ENCODE peak calls at places on chromosomes 13 and 19, in five cellular contexts. R, C, N, D and O are unnamed samples. For H3K4me1, the result is how much of the 10 kb centered on the place peaks cover.

GRCh38 chr13:45521292-45521691 is 56.6 kb downstream of the COG3 start:
- DNase-seq in D (no peak), C (peak), N (peak), R (no peak), O (peak)

GRCh38 chr13:36031490-36031889 is 99.7 kb downstream of the DCLK1 start:
- DNase-seq in D (no peak), C (no peak), N (no peak), R (no peak), O (no peak)

GRCh38 chr13:50153401-50153800 is 138.2 kb downstream of the KCNRG start:
- DNase-seq in R (no peak), C (no peak), N (no peak), D (no peak), O (no peak)

GRCh38 chr13:104954210-104954609 is 1581.3 kb downstream of the EFNB2 start:
- DNase-seq in D (no peak), N (no peak), C (no peak), R (no peak), O (no peak)

GRCh38 chr19:20078696-20079095 is 896 bp downstream of the ZNF90 start:
- DNase-seq in R (no peak), D (peak), N (peak), C (peak), O (peak)

GRCh38 chr13:63198076-63198475 is 1782.4 kb upstream of the PCDH20 start:
- DNase-seq in C (no peak), R (no peak), D (peak), N (no peak), O (no peak)

GRCh38 chr13:110018009-110018408 is 231.6 kb upstream of the IRS2 start:
- DNase-seq in R (no peak), D (no peak), N (no peak), C (no peak), O (no peak)

GRCh38 chr13:94901070-94901469 is 188.7 kb upstream of the SOX21 start:
- DNase-seq in R (no peak), N (no peak), D (no peak), C (no peak), O (no peak)

GRCh38 chr19:294819-295686 is 3.9 kb upstream of the PLPP2 start:
- DNase-seq in R (peak), C (no peak), D (no peak), N (no peak), O (peak)

GRCh38 chr13:42735011-42735410 is 46.4 kb upstream of the FAM216B start:
- DNase-seq in N (no peak), R (no peak), D (no peak), C (no peak), O (no peak)

GRCh38 chr19:29811125-29812079 is at the start of gene CCNE1:
- DNase-seq in N (peak), D (peak), R (peak), C (peak), O (peak)

GRCh38 chr13:63279136-63279535 is 1863.5 kb upstream of the PCDH20 start:
- DNase-seq in N (no peak), C (no peak), D (no peak), R (no peak), O (no peak)

GRCh38 chr13:24693862-24694471 is 13.8 kb downstream of the ATP12A start:
- DNase-seq in C (peak), R (peak), D (no peak), N (no peak), O (no peak)

GRCh38 chr19:38035515-38036495 is 128.8 kb downstream of the SIPA1L3 start:
- DNase-seq in R (no peak), C (no peak), N (no peak), D (no peak), O (peak)

GRCh38 chr19:51372649-51373504 is at the start of gene NKG7:
- DNase-seq in D (no peak), C (no peak), R (no peak), N (no peak), O (peak)

GRCh38 chr19:44649578-44650145 is 6.0 kb downstream of the PVR start:
- DNase-seq in N (no peak), R (no peak), C (no peak), D (no peak), O (no peak)

GRCh38 chr19:1237027-1237659 is 662 bp downstream of the CBARP start:
- DNase-seq in R (no peak), N (no peak), D (peak), C (no peak), O (peak)

GRCh38 chr13:100547805-100548204 is 40.8 kb downstream of the GGACT start:
- DNase-seq in R (no peak), C (no peak), N (no peak), D (no peak), O (no peak)

GRCh38 chr19:30089086-30089665 is 147.1 kb downstream of the URI1 start:
- DNase-seq in D (no peak), R (no peak), N (no peak), C (no peak), O (peak)

GRCh38 chr19:44904426-44904994 is 1.1 kb upstream of the APOE start:
- DNase-seq in D (no peak), R (peak), N (no peak), C (no peak), O (no peak)

GRCh38 chr13:76667551-76667950 is 218.7 kb downstream of the KCTD12 start:
- DNase-seq in C (peak), N (no peak), R (peak), D (no peak), O (no peak)

GRCh38 chr19:52227980-52228379 is 38.1 kb downstream of the PPP2R1A start:
- DNase-seq in D (no peak), N (no peak), R (no peak), C (no peak), O (no peak)

DNA sequence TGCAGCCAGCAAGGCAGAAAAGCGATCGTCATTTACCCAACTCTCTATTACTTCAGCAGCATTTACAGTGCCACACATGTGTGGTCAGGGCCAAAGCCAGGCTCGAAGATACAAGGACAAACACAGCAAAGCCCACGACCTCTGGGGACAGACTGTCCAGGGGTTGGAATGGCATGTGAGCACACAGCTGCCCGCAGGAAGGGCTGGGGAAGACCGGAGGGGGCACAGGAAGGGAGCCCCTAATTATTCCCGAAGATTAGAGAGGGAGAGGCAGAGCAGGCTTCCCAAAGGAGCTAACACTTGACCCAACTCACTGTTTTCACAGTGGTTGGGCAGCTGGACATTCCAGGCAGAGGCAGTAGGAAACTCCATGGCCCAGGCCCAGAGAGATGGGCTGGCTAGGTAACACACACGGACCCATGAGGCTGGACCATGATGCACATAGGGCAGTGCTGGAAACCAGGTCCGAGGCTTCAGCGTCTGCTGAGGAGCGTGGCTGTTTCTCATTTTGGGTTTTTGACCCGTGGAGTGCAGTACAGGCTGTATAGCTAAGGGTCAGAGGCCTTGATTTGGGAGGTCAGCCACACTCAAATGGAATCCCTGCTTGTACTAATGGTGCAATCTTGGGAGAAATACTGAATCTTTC is 179.8 kb downstream of the FOXO1 start:
- DNase-seq in R (no peak), N (no peak), C (no peak), D (no peak), O (no peak)
- H3K4me1 ChIP-seq in R (under half), N (under half), C (under half), D (under half), O (under half)

GRCh38 chr19:11268783-11269267 is 6.5 kb upstream of the DOCK6 start:
- DNase-seq in D (no peak), R (peak), C (peak), N (peak), O (peak)
- H3K27ac ChIP-seq in D (peak), R (peak), C (peak), N (no peak), O (no peak)

DNA sequence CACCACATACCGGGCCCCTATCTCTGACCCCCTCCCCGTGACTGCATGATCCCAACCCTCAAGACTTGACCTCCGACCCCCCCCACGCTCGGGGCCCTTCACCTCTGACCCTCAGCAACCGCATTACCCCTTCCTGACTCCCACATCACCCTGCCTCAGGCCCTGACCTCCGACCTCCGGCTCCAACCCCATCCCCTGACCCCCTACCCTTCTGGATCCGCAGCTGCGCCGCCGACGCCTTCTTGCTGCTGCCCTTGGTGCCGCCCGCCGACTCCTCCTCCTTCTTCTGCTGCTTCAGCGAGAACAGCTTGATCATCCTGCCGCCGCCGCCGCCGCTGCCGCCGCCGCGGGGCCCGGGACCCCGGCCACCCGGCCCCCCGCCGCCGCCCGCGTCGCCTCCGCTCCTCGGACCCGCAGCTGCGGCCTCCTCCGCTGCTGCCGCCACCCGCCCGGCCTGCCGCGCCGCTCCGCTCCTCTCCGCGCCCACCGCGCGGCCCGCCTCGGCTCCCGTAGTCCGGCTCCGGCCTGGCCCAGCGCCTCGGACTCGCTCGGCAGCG is at the start of gene UBE2M:
- DNase-seq in N (peak), R (peak), C (peak), D (peak), O (peak)
- H3K4me1 ChIP-seq in N (half or more), R (under half), C (half or more), D (half or more), O (under half)

DNA sequence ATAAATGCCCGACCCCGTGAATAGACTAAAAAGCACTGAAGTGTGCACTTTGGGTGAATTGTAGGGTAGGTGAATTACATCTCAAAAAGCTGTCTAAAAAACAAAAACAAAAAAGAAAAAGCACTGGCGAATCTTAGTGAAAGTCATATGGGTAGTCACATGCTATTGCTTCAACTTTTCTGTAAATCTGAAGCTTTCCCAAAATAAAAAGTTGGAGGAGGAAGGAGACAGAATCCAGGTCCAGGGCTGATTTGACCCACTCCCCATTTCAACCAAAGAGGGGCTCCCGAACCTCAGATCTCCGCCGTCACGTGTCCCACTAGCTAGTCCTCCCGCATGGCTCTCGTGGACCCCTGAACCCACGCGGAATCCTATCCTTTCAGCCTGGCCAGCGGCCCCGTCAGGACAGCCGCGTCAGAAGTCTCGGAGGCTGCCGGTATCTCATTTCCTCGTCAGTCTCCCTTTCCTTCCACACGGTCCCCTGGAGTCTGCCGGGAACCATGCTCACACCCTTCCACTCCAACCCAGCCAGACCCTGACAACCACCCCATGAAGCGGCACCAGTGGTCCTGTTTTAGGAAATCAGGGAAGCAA is 6.1 kb downstream of the PPP1R12C start:
- DNase-seq in N (no peak), D (no peak), R (no peak), C (no peak), O (no peak)
- H3K27ac ChIP-seq in N (peak), D (no peak), R (no peak), C (peak), O (peak)

DNA sequence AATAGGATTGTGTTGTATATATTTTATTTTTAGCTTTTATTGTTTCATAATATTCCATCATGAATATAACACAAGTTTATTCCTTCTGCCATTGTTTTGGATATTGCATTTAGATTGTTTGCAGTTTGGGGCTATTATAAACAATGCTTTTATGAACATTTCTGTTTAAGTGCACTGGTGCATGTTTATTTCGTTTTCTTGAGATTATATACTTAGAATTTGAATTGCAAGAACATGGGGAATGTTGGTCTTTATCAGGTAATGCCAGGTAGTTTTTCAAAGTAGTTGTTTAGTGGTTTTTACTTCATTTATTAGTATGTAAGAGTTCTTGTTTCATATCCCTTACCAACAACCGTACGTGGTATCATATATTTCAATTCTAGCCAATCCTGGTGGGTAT is 4.3 kb downstream of the LSM14A start:
- DNase-seq in N (no peak), R (no peak), D (no peak), C (no peak), O (no peak)
- H3K4me1 ChIP-seq in N (half or more), R (half or more), D (half or more), C (half or more), O (under half)

GRCh38 chr19:40300668-40301067 is 15.5 kb upstream of the AKT2 start:
- DNase-seq in N (no peak), D (no peak), C (no peak), R (no peak), O (no peak)

GRCh38 chr19:40305403-40305802 is 20.3 kb upstream of the AKT2 start:
- DNase-seq in N (peak), D (peak), C (peak), R (peak), O (peak)

GRCh38 chr19:40302224-40303011 is 17.3 kb upstream of the AKT2 start:
- DNase-seq in N (no peak), R (no peak), D (no peak), C (no peak), O (no peak)

GRCh38 chr19:40303765-40304164 is 18.6 kb upstream of the AKT2 start:
- DNase-seq in D (no peak), R (no peak), C (no peak), N (no peak), O (no peak)

GRCh38 chr19:40304306-40304705 is 19.2 kb upstream of the AKT2 start:
- DNase-seq in C (no peak), R (no peak), D (no peak), N (no peak), O (no peak)
- H3K27ac ChIP-seq in C (no peak), R (no peak), D (no peak), N (no peak), O (no peak)

GRCh38 chr19:46347572-46347883 is 641 bp downstream of the PPP5C start:
- DNase-seq in N (no peak), R (no peak), D (no peak), C (no peak), O (no peak)
- H3K4me1 ChIP-seq in N (under half), R (under half), D (half or more), C (half or more), O (under half)

DNA sequence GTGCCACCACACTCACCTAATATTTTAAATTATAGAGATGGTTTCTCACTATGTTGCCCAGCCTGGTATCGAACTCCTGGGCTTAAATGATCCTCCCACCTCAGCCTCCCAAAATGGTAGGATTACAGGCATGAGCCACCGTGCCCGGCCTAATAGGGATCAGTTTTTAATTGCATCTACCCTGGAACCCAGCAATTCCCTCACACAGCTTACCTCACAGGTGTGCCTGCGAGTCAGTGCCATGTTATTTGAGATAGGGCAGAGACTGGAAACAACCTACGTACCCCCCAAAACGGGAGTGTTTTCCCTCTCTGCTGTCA is 14.3 kb downstream of the MAP2K2 start:
- DNase-seq in D (no peak), N (no peak), C (no peak), R (no peak), O (no peak)
- H3K27ac ChIP-seq in D (no peak), N (no peak), C (no peak), R (no peak), O (no peak)

GRCh38 chr19:5799247-5800241 is 5.3 kb upstream of the NRTN start:
- DNase-seq in D (no peak), R (no peak), C (no peak), N (no peak), O (no peak)
- H3K4me1 ChIP-seq in D (under half), R (under half), C (under half), N (under half), O (under half)

DNA sequence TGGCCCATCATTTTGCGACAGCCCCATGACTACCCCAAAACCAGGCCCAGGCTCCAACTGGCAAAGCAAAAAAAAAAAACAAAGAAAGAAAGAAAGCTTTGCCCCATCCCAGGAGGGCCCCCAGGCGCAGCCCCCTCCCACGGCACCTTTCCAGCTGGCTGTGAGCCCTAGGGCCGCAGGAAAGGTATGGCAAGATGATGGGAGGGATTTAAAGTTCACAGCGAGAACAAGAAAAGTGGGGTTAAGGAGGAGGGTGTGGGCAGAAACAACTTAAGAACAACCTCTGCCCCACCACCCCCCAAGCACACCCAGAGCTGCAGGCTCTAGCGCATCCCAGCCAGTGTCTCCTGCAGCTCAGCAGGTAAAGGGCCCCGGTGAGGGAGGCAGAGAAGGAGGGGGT is at the start of gene CYP2F1:
- DNase-seq in D (no peak), C (no peak), N (no peak), R (no peak), O (no peak)
- H3K27ac ChIP-seq in D (no peak), C (no peak), N (no peak), R (no peak), O (no peak)